ENCODE peak calls at places on chromosomes 11 and 22, in ten cellular contexts. I is ovary; J is NCI-H748 treated with DMSO at 0.1 percent for 48 hours; G is GM13977; X is WERI-Rb-1; Z is GM12864; E is body of pancreas; P is activated gamma-delta T cell treated with anti-CD3 and anti-CD28 coated beads, Interleukin-2, amount 50 U/mL, for 16 hours; L is stimulated activated CD8-positive, alpha-beta memory T cell treated with anti-CD3 and anti-CD28 coated beads, Interleukin-4, amount 100 ng/mL, for 24 hours; R is A549. F is an unnamed sample.

GRCh38 chr22:49368221-49368975 is 459.3 kb downstream of the BRD1 start:
- DNase-seq in I (no peak), G (no peak), Z (no peak), P (no peak), X (no peak), E (no peak), J (no peak), L (no peak), R (no peak), F (no peak)

GRCh38 chr11:747176-748006 is at the start of gene TALDO1:
- DNase-seq in G (peak; percentile 98), L (peak; percentile 83), Z (no peak), X (peak; percentile 94), I (peak; percentile 91), J (peak; percentile 87), P (peak; percentile 69), E (peak; percentile 96), R (peak; percentile 88), F (peak; percentile 87)

GRCh38 chr11:61949169-61950034 is 749 bp upstream of the BEST1 start:
- DNase-seq in G (no peak), X (peak; percentile 62), P (no peak), J (no peak), R (peak; percentile 71), E (peak; percentile 81), L (no peak), Z (no peak), I (peak; percentile 92), F (no peak)

GRCh38 chr11:6746086-6746618 is 25.6 kb downstream of the OR2AG2 start:
- DNase-seq in P (peak; percentile 19), J (no peak), R (no peak), L (no peak), I (no peak), Z (peak; percentile 60), G (peak; percentile 31), E (no peak), X (no peak), F (peak; percentile 64)

GRCh38 chr22:27407369-27407985 is 394.1 kb downstream of the MN1 start:
- DNase-seq in I (no peak), L (no peak), P (no peak), G (no peak), R (no peak), Z (no peak), J (no peak), X (no peak), E (no peak), F (no peak)

GRCh38 chr11:15038963-15039362 is 34.4 kb upstream of the CALCB start:
- DNase-seq in R (peak; percentile 7), X (no peak), J (no peak), Z (no peak), L (no peak), P (no peak), E (no peak), I (no peak), G (no peak), F (no peak)

GRCh38 chr11:126628790-126629621 is 273.5 kb downstream of the ST3GAL4 start:
- DNase-seq in I (no peak), G (no peak), R (no peak), J (no peak), P (no peak), X (peak; percentile 52), L (no peak), E (no peak), Z (no peak), F (no peak)

GRCh38 chr11:134410766-134411165 is 1.3 kb downstream of the B3GAT1 start:
- DNase-seq in G (peak; percentile 31), X (no peak), Z (no peak), I (no peak), P (no peak), J (no peak), E (no peak), L (no peak), R (no peak), F (no peak)

GRCh38 chr22:30424471-30425326 is 869 bp upstream of the MTFP1 start:
- DNase-seq in X (peak; percentile 79), P (no peak), J (no peak), G (no peak), L (no peak), I (no peak), Z (no peak), E (no peak), R (peak; percentile 30), F (no peak)

GRCh38 chr11:90774727-90775572 is 552.1 kb upstream of the CHORDC1 start:
- DNase-seq in R (no peak), J (no peak), E (no peak), I (no peak), L (no peak), G (no peak), P (no peak), Z (no peak), X (peak; percentile 95), F (no peak)

GRCh38 chr11:79294845-79295520 is 145.8 kb downstream of the TENM4 start:
- DNase-seq in I (no peak), P (no peak), E (peak; percentile 47), G (no peak), X (peak; percentile 52), R (no peak), L (no peak), Z (no peak), J (no peak), F (no peak)

GRCh38 chr11:129163714-129164164 is 28.4 kb downstream of the ARHGAP32 start:
- DNase-seq in X (no peak), J (no peak), P (no peak), I (no peak), L (no peak), G (no peak), Z (no peak), E (no peak), R (no peak), F (no peak)

GRCh38 chr11:34916810-34917780 is 677 bp downstream of the PDHX start:
- DNase-seq in E (no peak), G (peak; percentile 10), R (no peak), J (peak; percentile 52), P (no peak), I (no peak), Z (no peak), X (no peak), L (no peak), F (no peak)

GRCh38 chr22:44639891-44640617 is 62.0 kb upstream of the PRR5 start:
- DNase-seq in J (no peak), P (no peak), X (no peak), R (no peak), L (no peak), E (no peak), Z (no peak), G (no peak), I (no peak), F (no peak)

GRCh38 chr11:12769834-12770345 is 95.7 kb downstream of the TEAD1 start:
- DNase-seq in E (no peak), G (no peak), J (no peak), X (no peak), R (peak; percentile 74), P (no peak), L (no peak), I (no peak), Z (no peak), F (no peak)

GRCh38 chr11:122181893-122182292 is 65.9 kb upstream of the BLID start:
- DNase-seq in L (no peak), J (no peak), Z (no peak), P (no peak), I (no peak), E (no peak), X (no peak), G (no peak), R (no peak), F (no peak)

GRCh38 chr11:124315052-124315451 is 1.3 kb upstream of the OR8D1 start:
- DNase-seq in Z (no peak), I (no peak), J (no peak), P (no peak), R (no peak), G (no peak), L (no peak), X (no peak), E (no peak), F (no peak)

GRCh38 chr11:32297629-32298028 is 137.7 kb downstream of the WT1 start:
- DNase-seq in G (peak; percentile 38), X (no peak), I (no peak), Z (no peak), P (no peak), E (no peak), L (no peak), R (peak; percentile 44), J (peak; percentile 25), F (no peak)

GRCh38 chr22:38766076-38766777 is 10.4 kb upstream of the SUN2 start:
- DNase-seq in L (no peak), I (peak; percentile 69), R (peak; percentile 82), Z (no peak), P (no peak), X (peak; percentile 86), E (peak; percentile 69), G (no peak), J (peak; percentile 16), F (no peak)

GRCh38 chr11:6530848-6531247 is 33.8 kb downstream of the DNHD1 start:
- DNase-seq in E (no peak), Z (no peak), X (no peak), J (no peak), G (no peak), L (no peak), I (no peak), P (no peak), R (no peak), F (no peak)